ENCODE peak calls at places on chromosomes 6 and 20, in six cellular contexts. J, Z, T, D, E and M are unnamed samples.

GRCh38 chr6:155524249-155524651 is 68.6 kb upstream of the NOX3 start:
- DNase-seq in J (no peak), D (no peak), E (no peak), Z (peak), T (no peak), M (peak)

GRCh38 chr6:82996156-82996555 is 69.5 kb downstream of the UBE3D start:
- DNase-seq in J (no peak), T (no peak), D (no peak), Z (no peak), E (no peak), M (no peak)

GRCh38 chr20:61688411-61688810 is 377.3 kb downstream of the TAF4 start:
- DNase-seq in T (no peak), D (no peak), J (no peak), E (no peak), Z (no peak), M (no peak)

GRCh38 chr20:7926767-7927166 is 13.5 kb downstream of the HAO1 start:
- DNase-seq in T (no peak), D (peak), Z (peak), E (peak), J (no peak), M (peak)

GRCh38 chr6:140275725-140276124 is 901.3 kb upstream of the CITED2 start:
- DNase-seq in T (no peak), Z (no peak), J (no peak), E (no peak), D (no peak), M (no peak)

GRCh38 chr20:48983423-48984400 is 62.2 kb downstream of the ARFGEF2 start:
- DNase-seq in E (no peak), J (no peak), Z (peak), T (no peak), D (no peak), M (peak)

GRCh38 chr20:19688031-19688806 is 69.8 kb upstream of the RIN2 start:
- DNase-seq in Z (peak), D (peak), J (peak), T (peak), E (no peak), M (peak)

GRCh38 chr20:9241721-9242427 is 173.0 kb downstream of the PLCB4 start:
- DNase-seq in T (no peak), J (no peak), E (no peak), Z (no peak), D (peak), M (no peak)

GRCh38 chr6:69164564-69165252 is 529.6 kb downstream of the ADGRB3 start:
- DNase-seq in Z (peak), J (no peak), E (peak), T (no peak), D (peak), M (no peak)

GRCh38 chr20:23116301-23117089 is 30.4 kb upstream of the CD93 start:
- DNase-seq in T (no peak), J (no peak), E (peak), Z (peak), D (no peak), M (peak)

GRCh38 chr6:13267142-13267621 is 61.2 kb downstream of the TBC1D7 start:
- DNase-seq in E (no peak), Z (no peak), D (no peak), T (no peak), J (no peak), M (no peak)

GRCh38 chr6:132063738-132064137 is 112.6 kb upstream of the CCN2 start:
- DNase-seq in T (no peak), J (no peak), Z (peak), D (no peak), E (no peak), M (peak)

GRCh38 chr6:23445157-23445710 is 680.8 kb upstream of the NRSN1 start:
- DNase-seq in J (no peak), Z (no peak), T (no peak), D (no peak), E (no peak), M (peak)

GRCh38 chr6:101741474-101742171 is 348.1 kb downstream of the GRIK2 start:
- DNase-seq in D (no peak), T (no peak), E (no peak), J (no peak), Z (no peak), M (no peak)

GRCh38 chr6:34102099-34102656 is 43.7 kb downstream of the GRM4 start:
- DNase-seq in T (no peak), J (no peak), D (no peak), E (no peak), Z (no peak), M (no peak)

GRCh38 chr6:119678961-119679360 is 329.4 kb upstream of the MAN1A1 start:
- DNase-seq in D (no peak), T (no peak), J (no peak), Z (no peak), E (no peak), M (no peak)

GRCh38 chr6:113610377-113610988 is 246.7 kb upstream of the MARCKS start:
- DNase-seq in E (no peak), J (no peak), Z (no peak), D (no peak), T (no peak), M (no peak)

GRCh38 chr6:47655719-47656595 is 42.4 kb upstream of the ADGRF4 start:
- DNase-seq in D (peak), J (no peak), E (no peak), Z (peak), T (no peak), M (peak)

GRCh38 chr6:11085758-11086435 is 7.7 kb upstream of the SMIM13 start:
- DNase-seq in T (no peak), Z (peak), D (no peak), E (no peak), J (no peak), M (no peak)

GRCh38 chr6:10420546-10421507 is 6.0 kb upstream of the TFAP2A start:
- DNase-seq in E (no peak), D (peak), T (no peak), J (peak), Z (peak), M (no peak)

GRCh38 chr6:113971786-113972185 is 838 bp upstream of the HDAC2 start:
- DNase-seq in J (no peak), T (no peak), E (peak), Z (peak), D (no peak), M (no peak)

GRCh38 chr20:10247440-10247839 is 28.8 kb downstream of the SNAP25 start:
- DNase-seq in T (no peak), D (no peak), J (no peak), Z (no peak), E (no peak), M (no peak)

GRCh38 chr20:47929368-47930115 is 144.3 kb upstream of the SULF2 start:
- DNase-seq in J (no peak), E (no peak), D (peak), Z (peak), T (no peak), M (peak)